ENCODE peak calls at places on chromosomes 16 and 17, in six cellular contexts. S is adrenal gland, F is transverse colon, A is uterus, G is esophagus muscularis mucosa, J is spleen. B is an unnamed sample. For H3K27me3, the result is how much of the 10 kb centered on the place peaks cover.

GRCh38 chr17:72416054-72416691 is 295.4 kb downstream of the SOX9 start:
- DNase-seq in S (no peak), F (no peak), A (no peak), G (no peak), J (no peak), B (no peak)

GRCh38 chr17:29111816-29112499 is 68.2 kb downstream of the MYO18A start:
- DNase-seq in S (peak), F (peak), A (peak), G (no peak), J (peak), B (peak)

GRCh38 chr17:21194688-21195087 is 19.3 kb downstream of the TMEM11 start:
- DNase-seq in S (no peak), F (no peak), A (peak), G (no peak), J (no peak), B (no peak)

GRCh38 chr17:58513913-58514794 is at the start of gene MTMR4:
- DNase-seq in S (peak), F (peak), A (peak), G (no peak), J (peak), B (peak)

GRCh38 chr17:41446806-41447205 is 6.0 kb upstream of the KRT38 start:
- DNase-seq in S (no peak), F (no peak), A (no peak), G (no peak), J (no peak), B (no peak)

GRCh38 chr16:78303946-78304345 is 204.5 kb downstream of the WWOX start:
- DNase-seq in S (no peak), F (no peak), A (peak), G (no peak), J (no peak), B (no peak)

GRCh38 chr16:20507280-20507679 is 56.0 kb downstream of the ACSM2A start:
- DNase-seq in S (no peak), F (no peak), A (no peak), G (peak), J (no peak), B (no peak)

GRCh38 chr16:83619381-83620150 is 188.2 kb upstream of the HSBP1 start:
- DNase-seq in S (no peak), F (no peak), A (no peak), G (peak), J (no peak), B (no peak)

GRCh38 chr16:483351-484075 is 44.0 kb upstream of the CAPN15 start:
- DNase-seq in S (no peak), F (no peak), A (no peak), G (no peak), J (no peak), B (no peak)

GRCh38 chr17:1197379-1197778 is 17.6 kb upstream of the ABR start:
- DNase-seq in S (peak), F (no peak), A (peak), G (no peak), J (no peak), B (no peak)

GRCh38 chr16:70548936-70549335 is 25.3 kb downstream of the SF3B3 start:
- DNase-seq in S (no peak), F (no peak), A (no peak), G (no peak), J (no peak), B (no peak)

DNA sequence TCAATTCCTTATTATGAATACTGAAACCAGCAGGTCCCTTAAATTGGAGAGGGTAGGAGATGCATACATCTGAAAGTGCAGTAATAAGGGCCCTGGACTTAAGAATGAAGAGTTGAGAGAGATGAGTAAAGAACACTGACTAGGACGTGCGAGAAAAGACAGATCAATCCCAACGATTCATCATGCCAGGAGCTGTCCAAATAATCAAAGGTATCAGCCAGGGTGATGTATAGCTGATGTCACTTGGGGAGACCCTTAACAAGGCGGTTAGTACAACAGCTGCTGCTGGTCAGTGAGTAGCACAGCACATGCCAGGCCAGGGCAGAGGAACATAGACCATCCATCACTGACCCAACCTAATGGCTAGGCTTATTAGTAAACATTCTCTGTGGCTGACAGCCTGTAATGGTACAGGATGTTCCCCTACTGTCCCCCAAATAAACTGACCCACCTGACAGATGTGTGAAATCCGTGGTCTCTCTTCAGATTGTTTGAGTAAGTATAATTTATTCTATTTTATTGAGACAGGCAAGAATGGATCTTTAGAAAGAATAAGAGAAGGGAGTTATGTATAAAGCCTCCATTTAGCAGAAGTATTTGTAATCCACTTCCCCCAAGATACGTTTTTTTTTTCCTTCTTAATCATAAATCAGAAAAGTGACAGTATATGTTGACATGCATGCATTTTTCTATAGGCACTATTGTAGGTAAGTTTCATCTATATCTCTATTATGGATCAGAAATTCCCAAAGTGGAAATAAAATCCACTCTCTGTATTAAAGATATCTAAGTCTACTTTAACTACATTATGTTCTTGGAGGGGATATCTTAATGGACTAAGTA is 118.4 kb downstream of the SNX11 start:
- DNase-seq in S (no peak), F (no peak), A (no peak), G (no peak), J (no peak), B (no peak)
- H3K27me3 ChIP-seq in S (under half), F (under half), A (under half), G (under half), J (under half), B (under half)

GRCh38 chr16:67542464-67542863 is 13.8 kb downstream of the RIPOR1 start:
- DNase-seq in S (peak), F (peak), A (no peak), G (no peak), J (peak), B (peak)
- TF ChIP-seq POLR2A in S (no peak), F (no peak), A (no peak), G (no peak), J (no peak), B (no peak)

GRCh38 chr16:66272461-66272860 is 94.0 kb upstream of the CDH5 start:
- DNase-seq in S (no peak), F (no peak), A (no peak), G (no peak), J (no peak), B (no peak)

GRCh38 chr16:66270333-66270927 is 96.1 kb upstream of the CDH5 start:
- DNase-seq in S (peak), F (peak), A (peak), G (no peak), J (peak), B (peak)

GRCh38 chr16:66271074-66272060 is 95.1 kb upstream of the CDH5 start:
- DNase-seq in S (no peak), F (no peak), A (no peak), G (no peak), J (no peak), B (no peak)

GRCh38 chr16:66267287-66268137 is 99.0 kb upstream of the CDH5 start:
- DNase-seq in S (no peak), F (no peak), A (no peak), G (no peak), J (no peak), B (no peak)

GRCh38 chr16:66269631-66270332 is 96.7 kb upstream of the CDH5 start:
- DNase-seq in S (no peak), F (no peak), A (no peak), G (no peak), J (no peak), B (no peak)
- H3K27ac ChIP-seq in S (peak), F (peak), A (peak), G (peak), J (no peak), B (no peak)

GRCh38 chr17:82333279-82334171 is at the start of gene SECTM1:
- DNase-seq in S (no peak), F (peak), A (peak), G (no peak), J (peak), B (peak)

GRCh38 chr17:82334622-82335394 is 1.2 kb upstream of the SECTM1 start:
- DNase-seq in S (no peak), F (no peak), A (no peak), G (no peak), J (peak), B (no peak)

GRCh38 chr17:82332669-82333278 is 792 bp downstream of the SECTM1 start:
- DNase-seq in S (peak), F (peak), A (peak), G (no peak), J (peak), B (peak)

GRCh38 chr17:82331345-82331939 is 2.1 kb downstream of the SECTM1 start:
- DNase-seq in S (no peak), F (no peak), A (no peak), G (no peak), J (no peak), B (no peak)

GRCh38 chr17:82334204-82334621 is 647 bp upstream of the SECTM1 start:
- DNase-seq in S (no peak), F (no peak), A (no peak), G (no peak), J (peak), B (no peak)
- H3K27me3 ChIP-seq in S (under half), F (under half), A (under half), G (under half), J (under half), B (under half)

GRCh38 chr16:4212207-4212933 is 29.5 kb downstream of the SRL start:
- DNase-seq in S (no peak), F (no peak), A (peak), G (no peak), J (no peak), B (no peak)

GRCh38 chr16:4215106-4215505 is 26.8 kb downstream of the SRL start:
- DNase-seq in S (peak), F (no peak), A (no peak), G (no peak), J (no peak), B (no peak)

GRCh38 chr16:4212934-4213296 is 29.0 kb downstream of the SRL start:
- DNase-seq in S (no peak), F (no peak), A (no peak), G (no peak), J (no peak), B (no peak)

GRCh38 chr16:4214215-4214621 is 27.7 kb downstream of the SRL start:
- DNase-seq in S (peak), F (peak), A (peak), G (no peak), J (no peak), B (no peak)

GRCh38 chr16:4213721-4214120 is 28.2 kb downstream of the SRL start:
- DNase-seq in S (no peak), F (peak), A (no peak), G (no peak), J (no peak), B (no peak)
- TF ChIP-seq POLR2A in S (no peak), F (no peak), A (no peak), G (no peak), J (no peak), B (no peak)

DNA sequence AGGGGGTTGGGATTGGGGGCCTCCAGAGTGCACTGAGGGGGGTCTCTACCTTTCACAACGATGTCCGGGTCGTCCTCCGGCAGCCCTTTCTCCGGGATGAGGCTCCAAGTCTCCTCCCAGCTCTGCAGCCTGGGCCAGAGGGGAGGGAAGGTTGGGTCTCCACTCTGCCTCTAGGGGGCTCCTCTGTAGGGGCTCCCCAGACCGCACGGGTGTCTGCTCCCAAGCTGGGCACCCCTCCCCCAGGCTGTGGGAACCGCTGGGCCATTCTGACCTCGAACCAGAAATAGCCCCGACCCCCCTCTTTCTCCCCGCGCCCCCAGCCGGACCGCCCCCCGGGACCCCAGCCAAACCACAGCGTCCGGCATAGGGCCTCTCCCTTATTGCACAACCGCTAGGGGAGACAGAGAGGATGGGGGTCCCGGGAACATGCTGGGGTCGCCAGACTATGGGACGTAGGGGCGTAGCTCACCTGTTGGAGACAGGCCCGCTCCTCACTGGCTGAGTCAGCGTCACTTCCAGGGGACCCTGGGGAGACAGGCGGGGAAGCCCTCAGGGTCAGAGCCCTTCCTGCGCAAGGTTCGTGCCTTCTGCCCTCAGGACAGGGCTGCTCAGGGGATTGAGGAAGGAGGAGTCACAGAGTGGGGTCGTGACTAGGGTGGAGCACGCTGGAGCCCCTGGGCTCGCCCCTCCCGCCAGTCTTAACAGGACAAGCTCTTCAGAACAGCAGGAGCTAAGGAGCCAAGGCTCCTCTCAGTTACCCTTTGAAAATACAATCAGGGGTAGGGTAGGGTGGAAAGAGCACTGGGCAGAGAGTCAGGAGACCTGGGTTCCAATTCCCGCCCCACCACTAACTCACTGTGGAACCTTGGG is 2.7 kb downstream of the PLEKHH3 start:
- DNase-seq in S (peak), F (peak), A (peak), G (no peak), J (no peak), B (peak)
- H3K27ac ChIP-seq in S (peak), F (peak), A (peak), G (peak), J (no peak), B (peak)

DNA sequence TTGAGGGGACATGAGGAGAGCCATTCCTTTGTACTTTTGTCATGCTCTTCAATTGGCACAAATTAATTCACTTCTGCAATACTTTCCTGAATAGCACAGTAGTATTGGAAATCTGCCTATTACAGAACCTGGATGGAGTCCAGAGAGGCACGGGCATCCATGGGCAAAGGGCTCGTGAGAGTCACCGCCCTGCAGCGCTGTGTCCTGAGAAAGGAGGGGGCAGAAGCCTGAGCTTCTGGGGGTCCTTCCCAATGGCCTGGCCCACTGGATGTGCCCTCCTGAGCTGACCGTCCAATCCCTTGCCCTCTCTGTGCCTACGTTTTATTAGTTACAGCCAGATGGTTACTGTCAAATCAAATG is 3.5 kb downstream of the G6PC1 start:
- DNase-seq in S (no peak), F (no peak), A (no peak), G (no peak), J (no peak), B (no peak)
- H3K27me3 ChIP-seq in S (under half), F (half or more), A (under half), G (under half), J (under half), B (under half)

GRCh38 chr17:50534979-50535326 is 2.4 kb downstream of the EPN3 start:
- DNase-seq in S (no peak), F (no peak), A (no peak), G (no peak), J (no peak), B (no peak)

GRCh38 chr17:50533185-50533584 is 650 bp downstream of the EPN3 start:
- DNase-seq in S (no peak), F (no peak), A (no peak), G (no peak), J (no peak), B (no peak)

GRCh38 chr17:50532452-50533024 is at the start of gene EPN3:
- DNase-seq in S (no peak), F (peak), A (no peak), G (no peak), J (no peak), B (peak)

GRCh38 chr17:50534222-50534978 is 1.9 kb downstream of the EPN3 start:
- DNase-seq in S (peak), F (peak), A (no peak), G (no peak), J (no peak), B (peak)

DNA sequence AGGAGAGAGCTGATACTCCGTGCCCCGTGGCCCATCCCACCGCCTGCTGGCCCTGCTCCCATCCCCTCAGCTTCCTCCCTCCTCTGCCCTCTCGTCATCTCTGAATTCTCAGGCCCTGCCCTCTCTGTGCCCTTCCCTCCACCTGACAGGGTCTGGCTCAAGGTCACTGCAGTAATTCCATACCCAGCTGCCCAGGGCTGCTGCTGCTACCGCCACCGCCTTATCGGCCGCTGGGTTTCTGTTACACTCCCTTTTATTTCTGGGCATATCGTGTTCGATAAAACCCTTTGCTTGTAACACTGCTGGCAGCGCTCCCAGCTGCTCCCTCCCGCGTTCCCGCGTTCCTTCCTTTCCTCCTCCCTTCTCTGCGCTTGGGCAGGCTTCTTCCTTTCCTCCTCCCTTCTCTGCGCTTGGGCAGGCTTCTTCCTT is 1.2 kb downstream of the EPN3 start:
- DNase-seq in S (peak), F (peak), A (peak), G (no peak), J (no peak), B (peak)
- TF ChIP-seq POLR2A in S (no peak), F (no peak), A (no peak), G (no peak), J (no peak), B (peak)

DNA sequence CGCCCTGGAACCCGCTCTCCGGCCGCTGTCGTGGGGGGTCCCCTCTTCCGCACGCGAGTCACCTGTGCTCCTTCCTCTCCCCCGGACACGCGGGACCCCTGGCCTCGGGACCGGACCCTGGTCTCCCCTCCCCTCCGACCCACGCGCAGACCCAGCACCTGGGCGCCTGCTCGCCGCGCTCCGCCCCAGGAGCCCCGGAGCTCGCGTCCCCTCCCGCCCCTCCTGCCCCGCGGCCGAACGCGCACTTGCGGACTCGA is 762 bp downstream of the RAB40B start:
- DNase-seq in S (no peak), F (no peak), A (no peak), G (no peak), J (no peak), B (no peak)
- H3K27ac ChIP-seq in S (no peak), F (peak), A (peak), G (peak), J (no peak), B (no peak)

GRCh38 chr16:54944002-54944401 is 13.3 kb downstream of the IRX5 start:
- DNase-seq in S (no peak), F (no peak), A (no peak), G (no peak), J (no peak), B (no peak)
- H3K27me3 ChIP-seq in S (under half), F (half or more), A (under half), G (under half), J (under half), B (under half)

B was measured in body of pancreas.